ENCODE peak calls at places on chromosomes 5 and 9, in four cellular contexts. O is K562, M is HepG2, L is H1. R is an unnamed sample.

GRCh38 chr9:83219924-83220438 is 157.0 kb upstream of the RASEF start:
- DNase-seq in O (no peak), M (no peak), L (no peak), R (no peak)

GRCh38 chr9:6214451-6214850 is 1.2 kb upstream of the IL33 start:
- DNase-seq in O (no peak), M (no peak), L (no peak), R (no peak)

GRCh38 chr5:56323505-56323904 is 90.4 kb upstream of the ANKRD55 start:
- DNase-seq in O (no peak), M (peak), L (no peak), R (peak)

GRCh38 chr9:130825051-130825651 is 9.9 kb upstream of the ABL1 start:
- DNase-seq in O (peak), M (no peak), L (peak), R (no peak)

GRCh38 chr5:159469496-159470370 is 139.4 kb upstream of the IL12B start:
- DNase-seq in O (no peak), M (no peak), L (no peak), R (no peak)

GRCh38 chr9:4077499-4078102 is 222.3 kb downstream of the GLIS3 start:
- DNase-seq in O (peak), M (peak), L (peak), R (peak)

GRCh38 chr5:128241071-128241695 is 157.6 kb downstream of the SLC12A2 start:
- DNase-seq in O (no peak), M (no peak), L (no peak), R (no peak)

GRCh38 chr9:69468380-69468779 is 143.4 kb downstream of the ENTREP1 start:
- DNase-seq in O (no peak), M (no peak), L (no peak), R (no peak)

GRCh38 chr9:81906656-81907055 is 21.6 kb upstream of the SPATA31D4 start:
- DNase-seq in O (no peak), M (no peak), L (no peak), R (no peak)
- TF ChIP-seq HDAC2 in O (no peak), M (no peak), L (no peak), R (no peak)

GRCh38 chr9:25703826-25704357 is 25.6 kb upstream of the TUSC1 start:
- DNase-seq in O (no peak), M (no peak), L (no peak), R (no peak)

GRCh38 chr9:25702536-25702935 is 24.3 kb upstream of the TUSC1 start:
- DNase-seq in O (no peak), M (no peak), L (no peak), R (no peak)

GRCh38 chr9:25704800-25705199 is 26.6 kb upstream of the TUSC1 start:
- DNase-seq in O (no peak), M (no peak), L (no peak), R (no peak)

DNA sequence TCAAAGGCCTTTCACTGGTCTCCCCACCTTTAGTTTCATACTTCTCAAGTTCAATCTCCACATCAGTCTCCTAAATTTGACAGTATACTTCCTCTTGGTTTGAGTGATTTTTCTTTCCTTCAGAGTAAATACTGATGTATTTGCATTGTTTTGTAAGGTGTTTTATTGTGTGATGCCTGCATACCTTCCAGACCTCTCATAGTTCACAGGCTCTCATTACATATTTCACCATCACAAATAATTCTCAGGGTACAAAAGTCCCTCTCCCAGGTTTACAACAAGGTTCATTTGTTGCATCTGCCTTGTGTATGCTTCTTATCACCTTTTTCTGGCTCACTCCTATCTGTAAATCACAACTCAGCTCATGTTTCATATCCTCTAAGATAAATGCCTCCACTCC is 22.2 kb upstream of the TUSC1 start:
- DNase-seq in O (no peak), M (no peak), L (no peak), R (no peak)
- TF ChIP-seq HDAC2 in O (no peak), M (no peak), L (no peak), R (no peak)

GRCh38 chr5:133336969-133337410 is 275.4 kb downstream of the FSTL4 start:
- DNase-seq in O (no peak), M (no peak), L (no peak), R (no peak)

GRCh38 chr5:133337795-133338445 is 274.4 kb downstream of the FSTL4 start:
- DNase-seq in O (no peak), M (no peak), L (no peak), R (no peak)

GRCh38 chr5:133338504-133339355 is 273.6 kb downstream of the FSTL4 start:
- DNase-seq in O (no peak), M (no peak), L (no peak), R (no peak)

GRCh38 chr5:133334796-133335639 is 277.3 kb downstream of the FSTL4 start:
- DNase-seq in O (no peak), M (no peak), L (no peak), R (no peak)

DNA sequence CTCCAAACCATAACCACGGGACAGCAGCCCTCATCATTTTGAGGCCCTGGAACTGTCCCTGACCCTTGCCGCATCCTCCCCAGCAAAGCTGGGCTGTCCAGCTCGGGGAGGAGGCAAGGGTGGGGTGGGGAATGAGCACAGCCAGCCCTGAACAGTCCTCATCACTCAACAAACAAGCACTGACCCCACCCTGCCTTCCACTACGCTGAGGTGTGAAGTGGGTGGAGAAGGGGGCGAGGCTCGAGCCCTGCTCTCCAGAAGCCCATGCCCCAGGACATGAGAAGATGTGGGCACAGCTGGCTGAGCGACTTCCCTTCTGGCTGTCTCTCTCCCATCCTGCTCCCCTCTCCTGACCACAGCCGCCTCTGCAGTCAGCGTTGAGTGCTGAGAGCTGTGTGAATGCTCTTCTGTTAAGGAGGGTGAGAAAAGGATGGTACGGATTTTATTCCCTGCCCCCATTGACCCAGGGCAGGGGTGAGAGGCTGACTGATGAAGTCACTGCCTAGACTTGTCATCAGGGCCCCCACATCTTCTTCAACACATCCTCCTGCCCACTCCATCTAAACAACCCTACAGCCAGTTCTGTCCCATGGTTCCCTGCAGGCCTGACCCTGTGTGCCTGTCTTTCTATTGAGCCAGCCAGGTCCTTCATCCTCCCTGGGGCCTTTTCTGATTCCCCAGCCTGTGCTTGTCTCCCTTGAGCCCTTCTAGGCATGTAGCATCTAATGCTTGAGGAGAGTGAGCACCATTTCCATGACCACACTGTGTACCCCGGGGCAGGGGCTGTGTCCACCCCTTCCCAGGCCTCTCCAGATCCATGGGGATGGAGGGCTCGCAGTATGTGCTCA is 276.0 kb downstream of the FSTL4 start:
- DNase-seq in O (no peak), M (no peak), L (no peak), R (no peak)
- TF ChIP-seq HDAC2 in O (no peak), M (no peak), L (no peak), R (no peak)

DNA sequence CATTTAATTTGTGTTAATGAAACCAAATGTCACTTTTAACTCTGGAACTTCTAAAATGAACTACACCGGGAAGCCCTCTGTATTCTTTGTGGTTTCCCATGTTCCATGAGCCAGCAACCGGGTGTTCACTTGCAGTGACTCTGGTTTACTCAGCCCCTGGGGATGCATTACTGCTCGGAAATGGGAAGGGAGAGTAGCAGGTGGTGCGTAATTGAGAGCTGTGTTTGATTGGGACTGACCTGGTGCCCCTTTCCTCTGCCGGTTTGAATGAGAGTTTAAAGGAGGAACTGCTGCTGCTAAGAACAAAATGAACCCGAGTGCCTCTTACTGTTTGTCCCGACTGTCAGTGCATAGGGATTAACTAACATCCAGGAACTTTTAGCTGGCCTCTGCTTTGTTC is 100.1 kb upstream of the DHFR start:
- DNase-seq in O (no peak), M (no peak), L (no peak), R (no peak)
- TF ChIP-seq HDAC2 in O (no peak), M (no peak), L (no peak), R (no peak)